ENCODE peak calls at places on chromosomes 11 and 22, in seven cellular contexts. W is HCT116, D is A549, A is body of pancreas, O is right lobe of liver, B is gastrocnemius medialis, H is heart left ventricle. Q is an unnamed sample.

GRCh38 chr11:20565236-20565635 is 34.2 kb upstream of the SLC6A5 start:
- ATAC-seq in W (no peak), D (no peak), A (no peak), O (no peak), B (no peak), H (no peak), Q (no peak)

GRCh38 chr22:46183733-46184132 is 33.4 kb downstream of the PPARA start:
- ATAC-seq in W (no peak), D (no peak), A (no peak), O (no peak), B (no peak), H (no peak), Q (no peak)

GRCh38 chr11:35539781-35540281 is 14.4 kb upstream of the PAMR1 start:
- ATAC-seq in W (no peak), D (no peak), A (no peak), O (peak), B (peak), H (peak), Q (peak)

GRCh38 chr22:23516304-23516703 is 63.8 kb downstream of the IGLL1 start:
- ATAC-seq in W (no peak), D (no peak), A (no peak), O (no peak), B (no peak), H (no peak), Q (no peak)

GRCh38 chr11:92284107-92284506 is 59.5 kb downstream of the FAT3 start:
- ATAC-seq in W (no peak), D (no peak), A (no peak), O (no peak), B (no peak), H (no peak), Q (no peak)

GRCh38 chr22:49404576-49405199 is 423.0 kb downstream of the BRD1 start:
- ATAC-seq in W (no peak), D (no peak), A (no peak), O (no peak), B (no peak), H (no peak), Q (no peak)

GRCh38 chr11:117620131-117620530 is 176.9 kb downstream of the DSCAML1 start:
- ATAC-seq in W (no peak), D (no peak), A (no peak), O (no peak), B (no peak), H (peak), Q (no peak)

GRCh38 chr11:61004841-61005240 is 33.4 kb downstream of the CD6 start:
- ATAC-seq in W (no peak), D (no peak), A (no peak), O (no peak), B (no peak), H (no peak), Q (no peak)

GRCh38 chr11:70846781-70847400 is 405.5 kb downstream of the SHANK2 start:
- ATAC-seq in W (no peak), D (no peak), A (no peak), O (no peak), B (no peak), H (no peak), Q (no peak)

GRCh38 chr11:48093795-48094642 is 113.7 kb downstream of the PTPRJ start:
- ATAC-seq in W (no peak), D (no peak), A (peak), O (peak), B (peak), H (peak), Q (no peak)

GRCh38 chr22:25453557-25453956 is 110.9 kb upstream of the GRK3 start:
- ATAC-seq in W (no peak), D (no peak), A (no peak), O (peak), B (no peak), H (no peak), Q (no peak)

GRCh38 chr22:38069372-38070249 is 12.4 kb downstream of the PICK1 start:
- ATAC-seq in W (peak), D (peak), A (no peak), O (no peak), B (peak), H (peak), Q (peak)

GRCh38 chr22:40594924-40595323 is 41.6 kb downstream of the MRTFA start:
- ATAC-seq in W (no peak), D (no peak), A (no peak), O (no peak), B (no peak), H (no peak), Q (no peak)

GRCh38 chr11:116871248-116871647 is 33.8 kb upstream of the APOA1 start:
- ATAC-seq in W (no peak), D (no peak), A (no peak), O (no peak), B (no peak), H (peak), Q (no peak)

GRCh38 chr22:37058917-37059701 is 7.6 kb downstream of the KCTD17 start:
- ATAC-seq in W (peak), D (no peak), A (no peak), O (no peak), B (no peak), H (no peak), Q (no peak)

GRCh38 chr11:117806906-117807305 is 9.9 kb upstream of the DSCAML1 start:
- ATAC-seq in W (no peak), D (no peak), A (no peak), O (no peak), B (no peak), H (no peak), Q (no peak)

GRCh38 chr22:33023119-33023827 is 34.9 kb downstream of the SYN3 start:
- ATAC-seq in W (no peak), D (no peak), A (no peak), O (no peak), B (no peak), H (no peak), Q (no peak)

GRCh38 chr11:64598797-64599697 is 8.0 kb downstream of the SLC22A12 start:
- ATAC-seq in W (no peak), D (no peak), A (no peak), O (no peak), B (no peak), H (no peak), Q (no peak)

GRCh38 chr11:64599698-64600211 is 8.7 kb downstream of the SLC22A12 start:
- ATAC-seq in W (no peak), D (no peak), A (no peak), O (no peak), B (no peak), H (no peak), Q (no peak)

GRCh38 chr11:64598106-64598796 is 7.2 kb downstream of the SLC22A12 start:
- ATAC-seq in W (no peak), D (no peak), A (no peak), O (no peak), B (no peak), H (no peak), Q (no peak)

GRCh38 chr11:64600281-64600992 is 9.4 kb downstream of the SLC22A12 start:
- ATAC-seq in W (no peak), D (no peak), A (no peak), O (no peak), B (no peak), H (no peak), Q (no peak)

GRCh38 chr11:64597671-64598101 is 6.7 kb downstream of the SLC22A12 start:
- ATAC-seq in W (no peak), D (no peak), A (no peak), O (no peak), B (no peak), H (no peak), Q (no peak)
- H3K4me3 ChIP-seq in W (no peak), D (no peak), A (no peak), O (no peak), B (no peak), H (no peak), Q (no peak)

GRCh38 chr22:50530280-50530856 is 556 bp upstream of the TYMP start:
- ATAC-seq in W (peak), D (peak), A (peak), O (peak), B (peak), H (peak), Q (peak)
- TF ChIP-seq POLR2A in W (peak), D (peak), A (peak), O (peak), B (peak), H (no peak), Q (peak)

GRCh38 chr22:19864538-19865106 is 9.9 kb upstream of the GNB1L start:
- ATAC-seq in W (no peak), D (no peak), A (no peak), O (no peak), B (no peak), H (no peak), Q (no peak)
- H3K4me3 ChIP-seq in W (no peak), D (no peak), A (no peak), O (no peak), B (no peak), H (no peak), Q (no peak)

DNA sequence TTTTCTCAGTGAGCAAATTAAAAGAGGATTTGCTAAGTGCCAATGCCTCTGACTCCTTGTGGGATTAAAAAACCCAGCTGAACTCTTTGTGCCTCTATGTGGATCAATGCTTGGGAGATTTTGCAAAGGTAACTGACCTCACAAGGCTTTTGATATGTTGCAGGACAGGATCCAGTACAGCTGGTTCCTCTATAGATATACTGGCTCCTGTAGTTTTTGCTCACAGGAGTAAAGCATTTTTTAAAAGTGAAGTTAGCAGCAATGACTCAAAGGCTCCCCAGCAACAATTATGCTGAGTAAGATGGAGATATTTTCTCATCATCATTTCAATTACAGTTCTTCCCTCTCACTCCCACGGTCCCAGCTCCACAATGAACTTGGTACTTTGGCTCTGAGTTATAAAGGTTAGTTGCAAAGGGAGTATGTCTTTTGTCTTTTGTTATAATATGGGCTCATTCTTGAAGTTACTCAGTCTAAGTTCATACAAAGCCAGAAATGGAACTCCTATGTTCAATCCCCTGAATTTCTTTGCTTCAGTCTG is 471.5 kb downstream of the LRRC4C start:
- ATAC-seq in W (no peak), D (no peak), A (no peak), O (no peak), B (no peak), H (no peak), Q (no peak)
- TF ChIP-seq POLR2A in W (no peak), D (no peak), A (no peak), O (no peak), B (no peak), H (no peak), Q (no peak)

GRCh38 chr11:13149991-13150390 is 127.6 kb upstream of the BMAL1 start:
- ATAC-seq in W (no peak), D (no peak), A (no peak), O (no peak), B (no peak), H (no peak), Q (no peak)
- H3K4me3 ChIP-seq in W (no peak), D (no peak), A (no peak), O (no peak), B (no peak), H (no peak), Q (no peak)

GRCh38 chr11:63813035-63813562 is at the start of gene SPINDOC:
- ATAC-seq in W (peak), D (peak), A (peak), O (peak), B (peak), H (peak), Q (peak)
- TF ChIP-seq POLR2A in W (peak), D (peak), A (no peak), O (peak), B (peak), H (peak), Q (peak)

GRCh38 chr22:30547188-30547587 is 647 bp upstream of the SEC14L6 start:
- ATAC-seq in W (no peak), D (no peak), A (no peak), O (no peak), B (no peak), H (no peak), Q (no peak)

GRCh38 chr22:30539368-30539767 is 7.2 kb downstream of the SEC14L6 start:
- ATAC-seq in W (no peak), D (no peak), A (no peak), O (no peak), B (no peak), H (no peak), Q (no peak)

GRCh38 chr22:30546616-30547015 is at the start of gene SEC14L6:
- ATAC-seq in W (no peak), D (no peak), A (no peak), O (no peak), B (no peak), H (no peak), Q (no peak)

GRCh38 chr22:30541979-30542810 is 4.3 kb downstream of the SEC14L6 start:
- ATAC-seq in W (no peak), D (no peak), A (peak), O (peak), B (no peak), H (peak), Q (peak)

GRCh38 chr22:30542811-30543188 is 3.7 kb downstream of the SEC14L6 start:
- ATAC-seq in W (no peak), D (no peak), A (no peak), O (no peak), B (no peak), H (no peak), Q (no peak)
- H3K4me3 ChIP-seq in W (no peak), D (no peak), A (no peak), O (no peak), B (peak), H (no peak), Q (no peak)

DNA sequence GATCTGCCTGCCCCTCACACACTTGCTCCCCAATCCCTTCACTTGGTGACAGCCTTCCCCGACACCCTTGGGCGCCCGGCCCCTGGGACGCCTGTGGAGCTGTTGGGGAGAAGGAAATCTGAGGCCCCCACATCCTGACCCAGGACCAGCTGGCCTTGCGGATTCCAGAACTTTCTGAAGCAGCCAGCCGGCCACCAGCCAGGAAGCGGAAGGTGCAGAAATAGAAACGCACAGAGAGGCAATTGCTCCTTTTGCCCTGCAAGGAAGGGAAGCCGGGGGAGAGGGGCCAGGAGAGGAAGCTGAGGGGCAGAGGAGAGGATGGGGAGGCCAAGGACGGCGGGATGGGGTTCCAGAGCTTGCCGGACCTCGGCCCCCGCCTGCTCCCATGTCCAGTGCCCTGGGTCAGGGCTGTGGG is 66.7 kb upstream of the LINC01488 start:
- ATAC-seq in W (no peak), D (no peak), A (no peak), O (peak), B (no peak), H (peak), Q (no peak)
- TF ChIP-seq POLR2A in W (no peak), D (no peak), A (no peak), O (no peak), B (no peak), H (no peak), Q (no peak)

Q was measured in gastroesophageal sphincter.